ENCODE peak calls at places on chromosomes 6 and 20, in six cellular contexts. One of them, this sample, is unnamed.

GRCh38 chr6:147624946-147625515 is 116.5 kb downstream of the SAMD5 start:
- DNase-seq in HepG2: no peak
- DNase-seq in K562: no peak
- DNase-seq in H1: no peak
- DNase-seq in WTC11: no peak
- DNase-seq in A549: no peak
- DNase-seq in this sample: no peak

GRCh38 chr20:59836768-59837167 is 96.7 kb downstream of the SYCP2 start:
- DNase-seq in A549: no peak
- DNase-seq in H1: peak
- DNase-seq in K562: no peak
- DNase-seq in WTC11: no peak
- DNase-seq in HepG2: no peak
- DNase-seq in this sample: no peak

GRCh38 chr20:59752704-59753460 is 148.5 kb downstream of the PHACTR3 start:
- DNase-seq in WTC11: no peak
- DNase-seq in H1: no peak
- DNase-seq in K562: no peak
- DNase-seq in A549: no peak
- DNase-seq in HepG2: no peak
- DNase-seq in this sample: no peak

GRCh38 chr6:16162003-16162402 is 33.1 kb downstream of the MYLIP start:
- DNase-seq in WTC11: no peak
- DNase-seq in K562: no peak
- DNase-seq in A549: no peak
- DNase-seq in H1: no peak
- DNase-seq in HepG2: no peak
- DNase-seq in this sample: no peak

GRCh38 chr6:12637960-12638641 is 78.5 kb upstream of the PHACTR1 start:
- DNase-seq in HepG2: peak
- DNase-seq in WTC11: peak
- DNase-seq in A549: peak
- DNase-seq in K562: peak
- DNase-seq in H1: peak
- DNase-seq in this sample: peak

GRCh38 chr20:45095753-45096371 is 5.1 kb downstream of the KCNS1 start:
- DNase-seq in A549: peak
- DNase-seq in HepG2: peak
- DNase-seq in K562: peak
- DNase-seq in H1: peak
- DNase-seq in WTC11: peak
- DNase-seq in this sample: peak

GRCh38 chr20:34083137-34083536 is 28.9 kb downstream of the EIF2S2 start:
- DNase-seq in WTC11: no peak
- DNase-seq in HepG2: no peak
- DNase-seq in A549: no peak
- DNase-seq in K562: peak
- DNase-seq in H1: no peak
- DNase-seq in this sample: peak

GRCh38 chr6:16413399-16413798 is 175.0 kb downstream of the GMPR start:
- DNase-seq in A549: no peak
- DNase-seq in K562: no peak
- DNase-seq in WTC11: no peak
- DNase-seq in H1: no peak
- DNase-seq in HepG2: no peak
- DNase-seq in this sample: no peak

GRCh38 chr6:40956871-40957270 is 82.2 kb downstream of the UNC5CL start:
- DNase-seq in H1: no peak
- DNase-seq in K562: no peak
- DNase-seq in A549: no peak
- DNase-seq in WTC11: no peak
- DNase-seq in HepG2: no peak
- DNase-seq in this sample: no peak

GRCh38 chr6:166771701-166772100 is 144.7 kb upstream of the RPS6KA2 start:
- DNase-seq in WTC11: no peak
- DNase-seq in A549: no peak
- DNase-seq in H1: peak
- DNase-seq in K562: no peak
- DNase-seq in HepG2: no peak
- DNase-seq in this sample: no peak

GRCh38 chr20:52448513-52448912 is 256.9 kb upstream of the ZFP64 start:
- DNase-seq in K562: no peak
- DNase-seq in H1: no peak
- DNase-seq in WTC11: no peak
- DNase-seq in A549: no peak
- DNase-seq in HepG2: no peak
- DNase-seq in this sample: no peak

GRCh38 chr20:57076951-57077350 is 189.5 kb downstream of the BMP7 start:
- DNase-seq in K562: no peak
- DNase-seq in H1: no peak
- DNase-seq in A549: no peak
- DNase-seq in WTC11: no peak
- DNase-seq in HepG2: no peak
- DNase-seq in this sample: no peak
- TF ChIP-seq JUN in K562: no peak
- TF ChIP-seq JUN in H1: no peak
- TF ChIP-seq JUN in A549: no peak
- TF ChIP-seq JUN in WTC11: no peak
- TF ChIP-seq JUN in HepG2: no peak
- TF ChIP-seq JUN in this sample: no peak

GRCh38 chr20:25272223-25273000 is 24.5 kb downstream of the PYGB start:
- DNase-seq in H1: peak
- DNase-seq in HepG2: no peak
- DNase-seq in K562: no peak
- DNase-seq in A549: no peak
- DNase-seq in WTC11: peak
- DNase-seq in this sample: no peak
- TF ChIP-seq JUN in H1: no peak
- TF ChIP-seq JUN in HepG2: no peak
- TF ChIP-seq JUN in K562: no peak
- TF ChIP-seq JUN in A549: no peak
- TF ChIP-seq JUN in WTC11: no peak
- TF ChIP-seq JUN in this sample: no peak

DNA sequence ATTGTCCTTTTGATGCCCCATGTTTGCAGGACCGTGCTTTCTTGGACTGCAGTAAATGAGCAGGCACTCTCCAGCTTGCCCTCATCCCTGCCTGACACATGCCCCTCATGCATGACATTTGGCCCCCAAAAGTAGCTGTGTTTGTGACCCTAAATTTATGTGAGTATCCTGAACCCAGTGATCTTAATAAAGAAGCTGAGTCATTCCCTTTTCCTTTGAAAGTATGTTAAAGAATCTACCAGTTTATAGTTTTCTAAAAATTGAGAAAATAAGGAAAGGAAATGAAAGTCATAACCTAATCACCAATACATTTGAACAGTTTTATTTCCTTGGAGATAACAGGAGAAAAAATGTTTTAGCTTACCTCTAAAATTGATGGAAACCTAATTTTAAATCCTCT is 3.4 kb upstream of the SLC22A23 start:
- DNase-seq in HepG2: no peak
- DNase-seq in H1: no peak
- DNase-seq in A549: no peak
- DNase-seq in K562: no peak
- DNase-seq in WTC11: no peak
- DNase-seq in this sample: no peak
- TF ChIP-seq JUN in HepG2: no peak
- TF ChIP-seq JUN in H1: no peak
- TF ChIP-seq JUN in A549: no peak
- TF ChIP-seq JUN in K562: no peak
- TF ChIP-seq JUN in WTC11: no peak
- TF ChIP-seq JUN in this sample: no peak

DNA sequence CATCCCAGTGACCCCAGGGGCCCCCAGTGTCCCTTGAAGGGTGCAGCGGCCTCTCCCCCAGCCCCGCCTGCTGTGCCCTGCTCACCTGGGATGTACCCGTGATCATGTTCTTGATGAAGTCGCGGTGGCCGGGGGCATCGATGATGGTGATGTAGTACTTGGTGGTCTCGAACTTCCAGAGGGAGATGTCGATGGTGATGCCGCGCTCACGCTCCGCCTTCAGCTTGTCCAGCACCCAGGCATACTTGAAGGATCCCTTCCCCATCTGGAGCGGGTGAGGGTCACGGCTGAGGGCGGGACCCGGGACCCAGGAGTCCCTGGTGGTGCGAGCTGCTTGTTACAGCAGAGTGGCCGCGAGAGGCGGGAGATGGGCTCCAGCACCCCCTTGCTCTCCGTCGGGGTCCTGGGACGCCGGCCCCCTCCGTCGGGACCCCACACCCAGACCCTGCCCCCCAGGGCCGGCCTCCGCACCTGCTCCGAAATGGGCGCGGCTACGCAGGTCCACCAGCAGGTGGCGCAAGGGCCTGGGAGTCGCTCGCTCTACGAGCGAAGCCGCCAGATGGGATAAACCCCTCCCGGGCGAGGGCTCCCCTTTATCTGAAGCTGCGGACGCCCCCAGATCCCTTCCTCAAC is 3.0 kb downstream of the EEF1A2 start:
- DNase-seq in A549: peak
- DNase-seq in HepG2: peak
- DNase-seq in H1: peak
- DNase-seq in WTC11: peak
- DNase-seq in K562: peak
- DNase-seq in this sample: peak
- TF ChIP-seq JUN in A549: no peak
- TF ChIP-seq JUN in HepG2: no peak
- TF ChIP-seq JUN in H1: no peak
- TF ChIP-seq JUN in WTC11: no peak
- TF ChIP-seq JUN in K562: no peak
- TF ChIP-seq JUN in this sample: no peak

DNA sequence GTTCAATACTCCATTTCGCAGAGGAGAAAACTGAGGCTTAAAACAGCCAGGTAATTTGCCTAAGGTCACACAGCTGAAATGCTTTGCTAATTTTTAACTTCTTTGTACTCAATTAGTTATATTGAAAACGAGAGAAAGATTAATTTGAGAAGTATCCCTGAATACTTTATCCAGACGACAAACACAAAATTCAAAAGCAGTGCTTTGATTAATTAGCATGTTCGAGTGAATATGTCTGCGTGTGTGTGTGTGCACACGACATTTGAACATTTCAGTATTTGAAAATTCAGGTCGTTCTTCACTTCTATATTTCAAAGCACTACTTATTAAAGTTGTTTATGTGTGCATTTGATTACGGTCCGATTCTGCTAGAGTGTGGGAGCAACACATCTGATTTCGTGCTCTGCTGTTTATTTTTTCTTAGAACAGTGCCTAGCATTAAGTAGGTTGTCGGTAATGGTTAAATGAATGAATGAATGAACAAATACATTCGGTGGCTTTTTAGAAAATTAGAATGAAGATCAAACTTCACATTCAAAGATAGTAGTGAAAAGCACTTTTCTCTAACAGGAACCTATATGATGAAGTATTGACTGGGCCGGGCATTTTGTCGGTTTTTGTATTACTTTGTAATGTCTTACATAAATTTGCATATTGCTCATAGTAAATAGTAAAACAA is 36.9 kb upstream of the SYNCRIP start:
- DNase-seq in A549: no peak
- DNase-seq in HepG2: no peak
- DNase-seq in K562: no peak
- DNase-seq in WTC11: no peak
- DNase-seq in H1: no peak
- DNase-seq in this sample: no peak
- TF ChIP-seq JUN in A549: no peak
- TF ChIP-seq JUN in HepG2: no peak
- TF ChIP-seq JUN in K562: no peak
- TF ChIP-seq JUN in WTC11: no peak
- TF ChIP-seq JUN in H1: no peak
- TF ChIP-seq JUN in this sample: no peak

DNA sequence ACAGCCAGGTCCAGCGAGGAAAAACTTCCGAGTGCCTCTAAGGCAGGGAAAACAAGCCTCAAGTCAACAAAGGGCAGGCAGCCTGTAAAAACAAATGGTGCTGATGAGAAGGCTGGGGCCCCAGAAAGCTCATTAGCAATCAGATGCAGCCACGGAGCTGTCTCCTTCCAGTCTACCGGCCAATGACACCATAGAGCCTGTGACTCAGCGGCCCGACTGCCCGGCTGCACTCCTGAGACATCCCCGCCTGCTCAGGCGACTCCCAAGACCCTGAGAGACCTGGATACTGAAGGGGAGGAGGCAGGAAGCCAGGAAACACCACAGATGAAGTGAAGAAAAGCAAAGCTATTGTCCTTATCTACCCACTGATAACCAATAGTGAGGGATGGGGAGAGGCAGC is 120.1 kb upstream of the HDDC2 start:
- DNase-seq in HepG2: no peak
- DNase-seq in K562: no peak
- DNase-seq in A549: no peak
- DNase-seq in H1: peak
- DNase-seq in WTC11: peak
- DNase-seq in this sample: peak
- TF ChIP-seq JUN in HepG2: no peak
- TF ChIP-seq JUN in K562: no peak
- TF ChIP-seq JUN in A549: no peak
- TF ChIP-seq JUN in H1: no peak
- TF ChIP-seq JUN in WTC11: no peak
- TF ChIP-seq JUN in this sample: no peak